ENCODE peak calls at places on chromosomes 7 and 10, in four cellular contexts. E, F, R and H are unnamed samples.

GRCh38 chr10:110426294-110427153 is 71.2 kb upstream of the DUSP5 start:
- DNase-seq in R (peak), E (no peak), F (no peak), H (peak)

GRCh38 chr10:132942101-132942739 is at the start of gene CFAP46:
- DNase-seq in F (peak), E (no peak), R (peak), H (peak)

GRCh38 chr10:8034666-8035640 is 19.5 kb upstream of the GATA3 start:
- DNase-seq in E (no peak), R (no peak), F (no peak), H (no peak)

GRCh38 chr7:129401228-129401967 is 32.8 kb upstream of the STRIP2 start:
- DNase-seq in F (no peak), E (no peak), R (peak), H (peak)

GRCh38 chr7:21338728-21339164 is 89.1 kb upstream of the SP4 start:
- DNase-seq in R (no peak), F (no peak), E (no peak), H (no peak)

GRCh38 chr10:47457826-47458225 is 26.1 kb downstream of the ANXA8 start:
- DNase-seq in F (no peak), R (no peak), E (no peak), H (no peak)

GRCh38 chr10:69831231-69831855 is 29.6 kb downstream of the COL13A1 start:
- DNase-seq in E (no peak), R (peak), F (no peak), H (peak)

GRCh38 chr7:55571534-55572377 is 546 bp downstream of the VOPP1 start:
- DNase-seq in E (peak), R (peak), F (peak), H (peak)

GRCh38 chr7:3588341-3588740 is 287.3 kb downstream of the SDK1 start:
- DNase-seq in R (no peak), E (no peak), F (no peak), H (no peak)

GRCh38 chr10:101260764-101261341 is 31.6 kb upstream of the LBX1 start:
- DNase-seq in F (peak), R (no peak), E (no peak), H (no peak)

GRCh38 chr10:61633665-61634064 is 29.1 kb upstream of the CABCOCO1 start:
- DNase-seq in F (no peak), E (no peak), R (peak), H (peak)

GRCh38 chr7:47119408-47119807 is 462.5 kb downstream of the TNS3 start:
- DNase-seq in E (no peak), F (no peak), R (peak), H (no peak)

GRCh38 chr10:61899997-61900828 is 1.3 kb upstream of the ARID5B start:
- DNase-seq in F (peak), R (peak), E (peak), H (peak)

GRCh38 chr10:22321831-22322662 is 1.1 kb downstream of the BMI1 start:
- DNase-seq in F (peak), E (peak), R (no peak), H (no peak)

GRCh38 chr7:150481207-150481920 is 30.9 kb downstream of the GIMAP8 start:
- DNase-seq in R (no peak), E (no peak), F (no peak), H (no peak)

GRCh38 chr10:86334515-86335085 is 32.0 kb downstream of the GRID1 start:
- DNase-seq in F (peak), E (peak), R (no peak), H (no peak)

GRCh38 chr7:22633954-22634474 is 93.0 kb upstream of the IL6 start:
- DNase-seq in F (no peak), R (peak), E (no peak), H (no peak)

GRCh38 chr7:124856299-124856888 is 73.2 kb downstream of the POT1 start:
- DNase-seq in F (no peak), R (peak), E (no peak), H (peak)

DNA sequence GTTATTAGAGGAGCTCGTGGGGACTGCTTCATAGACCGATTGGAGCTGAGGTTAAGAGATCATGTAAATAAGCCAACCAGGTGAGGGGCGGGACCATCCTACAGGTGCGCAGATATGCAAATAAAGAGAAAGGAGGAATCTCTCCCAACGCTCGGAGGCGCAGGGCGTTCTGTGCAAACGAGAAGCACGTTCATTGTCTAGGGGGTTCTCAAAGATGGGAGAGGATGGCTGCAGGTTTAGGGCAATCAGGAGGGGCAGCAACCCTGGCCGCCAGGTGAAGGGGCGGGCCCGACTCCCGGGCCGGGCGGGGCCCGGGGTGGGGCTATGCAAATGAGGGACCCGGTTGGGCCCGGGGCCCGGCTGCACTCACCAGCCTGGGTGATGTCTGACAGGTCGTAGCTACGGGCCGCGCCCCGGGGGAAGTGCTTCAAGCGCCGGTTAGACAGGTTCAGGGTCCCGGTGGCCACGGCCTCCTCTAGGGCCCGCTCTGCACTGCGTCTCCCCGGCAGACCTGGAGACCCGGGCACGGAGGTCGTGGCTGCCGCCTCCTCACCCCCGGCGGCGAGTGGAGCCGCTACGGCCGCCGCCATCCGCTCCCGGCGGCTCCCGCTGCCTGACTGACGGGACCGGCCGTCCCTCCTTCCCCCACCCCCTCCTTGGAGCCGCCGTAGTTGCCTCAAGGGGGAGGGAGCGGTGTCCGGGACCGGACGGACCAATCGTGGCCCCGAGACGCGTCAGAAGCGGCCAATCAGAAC is at the start of gene LRCH4:
- DNase-seq in E (no peak), F (peak), R (no peak), H (no peak)
- TF ChIP-seq CTCF in E (no peak), F (no peak), R (no peak), H (peak)

DNA sequence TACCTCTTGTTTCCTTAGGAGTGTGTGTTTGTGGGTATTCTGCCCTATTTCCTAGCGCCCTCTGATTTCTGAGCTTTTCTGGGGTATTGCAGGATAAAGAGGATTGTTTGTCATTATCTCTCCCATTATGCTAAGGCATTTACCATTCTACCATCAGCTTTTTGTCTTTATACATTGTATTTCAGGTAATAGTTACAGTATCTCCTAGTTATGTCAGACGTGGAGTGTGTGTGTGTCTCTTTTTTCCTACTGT is 6.9 kb downstream of the RSBN1L start:
- DNase-seq in R (no peak), F (no peak), E (no peak), H (no peak)
- TF ChIP-seq CTCF in R (no peak), F (no peak), E (no peak), H (no peak)

GRCh38 chr10:4515711-4516110 is 310.3 kb upstream of the AKR1E2 start:
- DNase-seq in F (no peak), R (no peak), E (no peak), H (no peak)

GRCh38 chr10:4511559-4511958 is 314.4 kb upstream of the AKR1E2 start:
- DNase-seq in E (no peak), F (no peak), R (peak), H (no peak)

GRCh38 chr10:4514445-4515108 is 311.4 kb upstream of the AKR1E2 start:
- DNase-seq in E (peak), F (no peak), R (no peak), H (no peak)

GRCh38 chr10:4509405-4509804 is 316.6 kb upstream of the AKR1E2 start:
- DNase-seq in E (no peak), R (no peak), F (no peak), H (no peak)

GRCh38 chr10:4512557-4513286 is 313.3 kb upstream of the AKR1E2 start:
- DNase-seq in E (peak), R (peak), F (peak), H (peak)
- TF ChIP-seq CTCF in E (peak), R (peak), F (peak), H (peak)

DNA sequence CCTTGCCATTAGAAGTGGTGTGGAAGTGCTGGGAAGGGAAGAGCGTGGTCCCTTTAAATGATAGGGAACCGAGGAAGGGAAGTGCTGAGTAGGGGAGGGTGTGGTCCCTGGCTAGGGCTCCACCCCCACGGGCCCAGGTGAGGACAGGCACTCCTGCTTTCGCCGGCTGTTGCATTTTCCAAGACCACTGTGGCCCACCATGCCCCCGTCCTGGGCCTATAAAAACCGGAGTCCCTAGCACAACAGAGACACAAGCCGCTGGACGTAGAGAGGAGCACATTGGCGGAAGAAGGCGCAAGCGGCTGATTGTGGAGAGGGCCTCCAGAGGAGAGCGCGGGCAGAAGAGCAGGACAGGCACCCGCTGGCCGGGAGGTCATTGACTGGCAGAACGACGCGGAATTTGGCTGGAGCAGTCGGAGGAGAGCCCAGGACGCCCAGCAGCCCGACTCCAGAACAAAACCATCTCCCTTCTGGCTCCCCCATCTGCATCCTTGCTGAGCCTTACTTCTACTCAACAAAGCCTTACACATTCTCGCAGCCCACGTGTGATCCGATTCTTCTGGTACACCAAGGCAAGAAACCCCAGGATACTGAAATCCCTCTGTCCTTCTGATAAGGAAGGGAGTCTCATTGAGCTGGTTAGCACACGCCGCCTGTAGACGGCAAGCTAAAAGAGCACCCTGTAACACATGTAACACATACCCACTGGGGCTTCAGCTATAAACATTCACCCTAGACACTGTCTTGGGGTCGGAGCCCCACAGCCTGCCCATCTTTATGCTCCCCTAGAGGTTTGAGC is 146.2 kb upstream of the LYZL1 start:
- DNase-seq in E (no peak), R (no peak), F (peak), H (no peak)
- TF ChIP-seq CTCF in E (no peak), R (peak), F (no peak), H (no peak)